ENCODE peak calls at places on chromosomes 12 and 14, in four cellular contexts. R, H, W and T are unnamed samples.

GRCh38 chr14:81509838-81510452 is 23.7 kb downstream of the SEL1L start:
- DNase-seq in H (no peak), W (no peak), R (no peak), T (no peak)

GRCh38 chr12:31868980-31869379 is 90.2 kb upstream of the RESF1 start:
- DNase-seq in R (peak; percentile 20), H (no peak), W (no peak), T (no peak)

GRCh38 chr12:67457799-67458680 is 188.9 kb downstream of the CAND1 start:
- DNase-seq in R (no peak), W (peak; percentile 23), H (no peak), T (no peak)

GRCh38 chr14:23570806-23571483 is 3.4 kb upstream of the AP1G2 start:
- DNase-seq in W (no peak), H (no peak), R (no peak), T (peak; percentile 17)

GRCh38 chr12:91274886-91275285 is 92.3 kb upstream of the DCN start:
- DNase-seq in W (peak; percentile 42), H (no peak), R (peak; percentile 84), T (no peak)

GRCh38 chr12:26374934-26375333 is 179.6 kb downstream of the SSPN start:
- DNase-seq in W (no peak), R (peak; percentile 52), H (no peak), T (no peak)

GRCh38 chr14:73260574-73260973 is 23.3 kb downstream of the PAPLN start:
- DNase-seq in H (no peak), W (no peak), R (no peak), T (no peak)

GRCh38 chr12:2422591-2422990 is 369.8 kb downstream of the CACNA1C start:
- DNase-seq in W (no peak), R (no peak), H (no peak), T (no peak)

GRCh38 chr12:54135621-54136027 is 53.2 kb downstream of the SMUG1 start:
- DNase-seq in W (no peak), R (no peak), H (no peak), T (no peak)

GRCh38 chr14:103385994-103386491 is 828 bp downstream of the MARK3 start:
- DNase-seq in R (peak; percentile 31), H (no peak), W (peak; percentile 46), T (no peak)

GRCh38 chr12:84982888-84983287 is 53.2 kb downstream of the TSPAN19 start:
- DNase-seq in H (no peak), W (no peak), R (no peak), T (no peak)

GRCh38 chr12:32756476-32757158 is 920 bp upstream of the YARS2 start:
- DNase-seq in R (no peak), W (no peak), H (no peak), T (no peak)

GRCh38 chr12:57852620-57853509 is 6.3 kb upstream of the CTDSP2 start:
- DNase-seq in R (no peak), W (peak; percentile 90), H (peak; percentile 80), T (peak; percentile 90)

GRCh38 chr12:1826867-1827705 is 6.7 kb downstream of the LRTM2 start:
- DNase-seq in H (no peak), W (no peak), R (no peak), T (no peak)

GRCh38 chr14:68576031-68576430 is 216.8 kb downstream of the ZFP36L1 start:
- DNase-seq in W (no peak), H (no peak), R (no peak), T (no peak)

GRCh38 chr14:31388687-31389413 is 31.5 kb downstream of the HEATR5A start:
- DNase-seq in W (no peak), R (peak; percentile 41), H (no peak), T (no peak)

GRCh38 chr14:73612339-73613045 is at the start of gene ACOT6:
- DNase-seq in R (peak; percentile 64), H (no peak), W (peak; percentile 86), T (peak; percentile 90)

GRCh38 chr12:114241973-114242434 is 163.9 kb downstream of the TBX5 start:
- DNase-seq in R (no peak), H (no peak), W (peak; percentile 65), T (peak; percentile 50)

GRCh38 chr14:68807148-68807600 is 14.3 kb upstream of the ZFP36L1 start:
- DNase-seq in W (no peak), R (peak; percentile 94), H (no peak), T (peak; percentile 20)

GRCh38 chr12:3730111-3730510 is 22.8 kb downstream of the CRACR2A start:
- DNase-seq in W (no peak), R (no peak), H (no peak), T (no peak)

GRCh38 chr14:101665478-101666078 is 95.9 kb upstream of the PPP2R5C start:
- DNase-seq in R (peak; percentile 37), H (no peak), W (peak; percentile 71), T (peak; percentile 62)

GRCh38 chr12:49916129-49916919 is 12.6 kb upstream of the FAIM2 start:
- DNase-seq in W (no peak), H (no peak), R (no peak), T (peak; percentile 19)

GRCh38 chr14:87309557-87309956 is 683.4 kb downstream of the GALC start:
- DNase-seq in H (no peak), W (no peak), R (no peak), T (no peak)

GRCh38 chr14:20644520-20644919 is 3.0 kb upstream of the OR6S1 start:
- DNase-seq in H (no peak), R (no peak), W (peak; percentile 74), T (no peak)

GRCh38 chr14:71371711-71372396 is 464.6 kb downstream of the PCNX1 start:
- DNase-seq in R (peak; percentile 75), W (no peak), H (no peak), T (no peak)

GRCh38 chr12:117090816-117091711 is 8.2 kb downstream of the TESC start:
- DNase-seq in H (no peak), R (no peak), W (no peak), T (no peak)

GRCh38 chr12:45575823-45576448 is 153.6 kb upstream of the ARID2 start:
- DNase-seq in R (no peak), H (no peak), W (no peak), T (no peak)

GRCh38 chr14:80940146-80940545 is 1.4 kb downstream of the CEP128 start:
- DNase-seq in H (no peak), W (no peak), R (no peak), T (no peak)

GRCh38 chr14:101814869-101815268 is 53.4 kb downstream of the PPP2R5C start:
- DNase-seq in W (no peak), R (no peak), H (no peak), T (no peak)

GRCh38 chr14:60561845-60562746 is 53.1 kb downstream of the SIX6 start:
- DNase-seq in H (peak; percentile 53), R (peak; percentile 82), W (peak; percentile 91), T (peak; percentile 83)
- H4K5ac ChIP-seq in H (no peak overlapping the region), R (no peak overlapping the region), W (no peak overlapping the region), T (no peak overlapping the region)

DNA sequence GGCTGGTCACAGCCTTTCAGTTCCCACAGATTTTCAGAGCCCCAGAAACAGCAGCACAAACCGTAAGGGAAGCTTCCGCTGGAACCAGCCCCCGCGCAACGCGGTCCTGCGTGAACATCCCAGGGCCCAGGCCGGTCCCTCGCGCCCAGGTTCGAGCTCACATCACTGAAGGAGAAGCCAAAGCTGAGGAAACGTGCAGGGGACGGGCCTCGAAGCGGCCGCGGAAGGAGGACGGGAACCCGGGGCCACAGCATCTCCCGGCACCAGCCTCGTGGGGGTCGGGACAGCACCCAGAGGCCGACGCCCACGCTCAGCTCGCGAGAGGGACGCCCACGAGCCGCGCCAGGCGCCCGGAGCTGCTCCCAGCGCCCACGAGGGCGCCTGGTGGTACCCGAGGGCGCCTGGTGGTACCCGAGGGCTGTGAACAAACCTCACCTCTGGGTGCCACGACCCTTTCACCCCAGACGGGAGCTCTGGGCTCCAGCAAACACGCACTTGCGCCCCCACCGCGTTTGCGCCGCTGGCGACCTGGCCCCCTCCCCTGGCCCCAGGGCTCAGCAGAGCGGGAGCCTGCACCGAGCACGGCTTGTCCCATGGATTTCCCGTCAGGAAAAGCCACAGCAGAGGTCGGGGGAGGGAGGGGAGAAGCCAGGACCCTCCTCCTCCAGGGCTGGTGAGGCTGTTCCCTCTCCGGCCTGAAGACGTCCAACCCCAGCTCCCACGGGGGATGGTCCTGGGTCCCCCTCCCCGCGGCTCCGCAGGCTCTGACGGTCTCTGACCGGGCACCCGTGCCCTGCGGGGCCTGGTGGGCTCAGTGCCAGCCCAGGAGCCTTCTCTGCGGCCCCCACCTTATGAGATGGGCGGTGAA is 6.9 kb downstream of the LRCOL1 start:
- DNase-seq in W (no peak), R (no peak), H (no peak), T (peak; percentile 38)
- H3K4ac ChIP-seq in W (no peak overlapping the region), R (no peak overlapping the region), H (no peak overlapping the region), T (no peak overlapping the region)

GRCh38 chr12:30420561-30420960 is 275.1 kb downstream of the IPO8 start:
- DNase-seq in W (no peak), R (peak; percentile 1), H (no peak), T (no peak)
- H3K4me2 ChIP-seq in W (no peak overlapping the region), R (no peak overlapping the region), H (no peak overlapping the region), T (no peak overlapping the region)

DNA sequence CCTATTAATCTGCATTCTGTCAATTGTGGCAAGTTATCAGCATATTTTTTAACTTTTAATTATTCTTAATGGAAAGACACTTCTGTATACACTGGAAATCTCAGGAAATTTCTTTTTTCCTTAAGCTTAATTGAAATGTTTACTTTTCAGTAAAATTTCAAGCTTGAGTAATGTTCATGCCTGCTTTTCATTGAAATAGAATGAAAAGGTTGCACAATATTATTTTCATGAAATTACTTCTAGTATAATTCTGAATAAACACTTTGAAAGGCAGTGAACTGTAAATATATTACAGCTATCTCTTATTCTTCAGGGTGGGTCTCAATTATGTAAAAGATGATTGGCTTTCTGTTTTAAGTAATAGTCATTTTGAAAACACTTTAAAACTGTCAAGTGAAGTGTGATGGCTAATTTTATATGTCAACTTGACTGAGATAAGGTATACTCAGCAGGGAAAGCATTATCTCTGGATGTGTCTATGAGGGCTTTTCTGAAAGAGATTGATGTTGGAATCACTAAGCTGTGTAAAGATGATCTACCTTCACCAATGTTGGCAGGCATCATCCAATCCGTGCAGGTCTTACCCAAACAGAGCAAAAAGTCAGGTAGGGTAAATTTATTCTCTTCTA is 29.9 kb downstream of the CLEC2D start:
- DNase-seq in R (no peak), H (no peak), W (no peak), T (no peak)
- H4K5ac ChIP-seq in R (no peak overlapping the region), H (no peak overlapping the region), W (no peak overlapping the region), T (no peak overlapping the region)